ENCODE peak calls at places on chromosomes 1 and 21, in nine cellular contexts. E is CD8-positive, alpha-beta memory T cell; D is AG04450; M is esophagus squamous epithelium; P is right cardiac atrium; H is tibial artery; I is colonic mucosa; F is A549; J is adrenal gland. G is an unnamed sample.

GRCh38 chr21:46559291-46559983 is 45.4 kb downstream of the S100B start:
- DNase-seq in E (peak; percentile 71), D (no peak), M (no peak), P (no peak), H (no peak), I (no peak), F (no peak), J (peak; percentile 23), G (no peak)

GRCh38 chr1:84750110-84750509 is 59.8 kb upstream of the SSX2IP start:
- DNase-seq in E (no peak), D (no peak), M (no peak), P (no peak), H (no peak), I (no peak), F (no peak), J (no peak), G (no peak)

GRCh38 chr1:110063781-110064180 is 6.7 kb downstream of the ALX3 start:
- DNase-seq in E (no peak), D (no peak), M (no peak), P (no peak), H (no peak), I (no peak), F (no peak), J (no peak), G (no peak)

GRCh38 chr1:175673236-175674150 is 69.9 kb downstream of the TNR start:
- DNase-seq in E (no peak), D (no peak), M (no peak), P (no peak), H (no peak), I (no peak), F (no peak), J (no peak), G (no peak)

GRCh38 chr1:2258996-2259395 is 30.9 kb downstream of the SKI start:
- DNase-seq in E (peak; percentile 68), D (no peak), M (no peak), P (no peak), H (no peak), I (no peak), F (no peak), J (no peak), G (no peak)

GRCh38 chr1:10399487-10399917 is 638 bp downstream of the PGD start:
- DNase-seq in E (no peak), D (no peak), M (no peak), P (peak; percentile 28), H (peak; percentile 31), I (no peak), F (no peak), J (peak; percentile 51), G (no peak)

GRCh38 chr1:164641353-164641730 is 82.4 kb downstream of the PBX1 start:
- DNase-seq in E (no peak), D (no peak), M (no peak), P (no peak), H (peak; percentile 62), I (no peak), F (no peak), J (peak; percentile 84), G (no peak)

GRCh38 chr1:240499012-240499411 is 112.9 kb downstream of the GREM2 start:
- DNase-seq in E (no peak), D (no peak), M (no peak), P (no peak), H (no peak), I (no peak), F (no peak), J (no peak), G (no peak)

GRCh38 chr21:31213787-31214186 is 130.3 kb downstream of the TIAM1 start:
- DNase-seq in E (no peak), D (no peak), M (no peak), P (no peak), H (no peak), I (no peak), F (no peak), J (no peak), G (no peak)

GRCh38 chr1:244305776-244306341 is 145.8 kb downstream of the ADSS2 start:
- DNase-seq in E (no peak), D (no peak), M (no peak), P (no peak), H (no peak), I (no peak), F (no peak), J (peak; percentile 69), G (no peak)

GRCh38 chr21:38179504-38179900 is 77.3 kb upstream of the KCNJ15 start:
- DNase-seq in E (no peak), D (no peak), M (no peak), P (no peak), H (no peak), I (no peak), F (no peak), J (no peak), G (no peak)

GRCh38 chr1:246512635-246513034 is 5.6 kb upstream of the SMYD3 start:
- DNase-seq in E (no peak), D (no peak), M (no peak), P (no peak), H (no peak), I (no peak), F (no peak), J (no peak), G (no peak)

GRCh38 chr1:246513041-246513440 is 6.0 kb upstream of the SMYD3 start:
- DNase-seq in E (no peak), D (no peak), M (no peak), P (no peak), H (no peak), I (no peak), F (no peak), J (no peak), G (no peak)

GRCh38 chr1:246512230-246512629 is 5.2 kb upstream of the SMYD3 start:
- DNase-seq in E (no peak), D (no peak), M (no peak), P (no peak), H (no peak), I (no peak), F (no peak), J (no peak), G (no peak)

GRCh38 chr1:246515390-246516005 is 8.4 kb upstream of the SMYD3 start:
- DNase-seq in E (no peak), D (no peak), M (no peak), P (no peak), H (no peak), I (no peak), F (no peak), J (no peak), G (no peak)

DNA sequence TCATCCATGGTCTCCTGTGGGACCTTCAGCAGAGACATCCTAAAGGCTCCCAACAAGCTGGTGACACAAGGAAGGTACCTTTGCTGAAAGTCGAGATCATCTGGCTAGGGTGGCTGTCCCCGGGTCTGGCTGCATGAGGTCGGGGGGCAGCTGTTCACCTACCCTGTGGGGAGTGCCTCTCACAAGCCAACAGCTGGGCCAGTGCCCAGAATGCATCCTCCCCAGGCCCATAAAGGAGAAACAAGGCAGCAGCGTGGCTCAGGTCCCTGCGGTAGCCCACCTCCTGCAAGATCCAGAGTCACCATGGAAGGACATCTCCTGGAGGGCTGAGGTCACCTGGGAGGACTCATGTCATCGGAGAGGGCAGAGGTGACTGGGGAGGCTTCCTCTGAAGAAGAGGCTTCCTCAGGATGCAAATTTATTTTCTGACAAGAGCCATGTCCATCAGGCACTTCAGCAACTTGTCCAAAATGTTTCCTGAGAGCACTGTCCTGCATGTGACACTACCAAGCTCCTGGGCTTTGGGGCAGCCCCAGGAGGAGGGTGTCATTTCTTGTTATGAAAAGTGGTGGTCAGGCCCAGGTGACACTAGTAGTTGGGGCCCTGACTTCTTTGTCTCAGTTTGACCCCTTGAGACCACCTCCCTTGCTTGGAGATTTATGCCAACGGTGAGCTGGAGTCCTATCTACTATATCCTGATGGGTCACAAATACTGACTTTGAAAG is 6.7 kb upstream of the SMYD3 start:
- DNase-seq in E (no peak), D (no peak), M (no peak), P (no peak), H (no peak), I (no peak), F (no peak), J (no peak), G (no peak)
- H3K9me3 ChIP-seq in E (peaks cover 13% of the 10 kb centered on the region), D (peaks cover 65% of the 10 kb centered on the region), M (peaks cover 34% of the 10 kb centered on the region), P (no peaks in the 10 kb centered on the region), H (peaks cover 6% of the 10 kb centered on the region), I (no peaks in the 10 kb centered on the region), F (peaks cover 44% of the 10 kb centered on the region), J (no peaks in the 10 kb centered on the region), G (peaks cover 14% of the 10 kb centered on the region)

GRCh38 chr1:238950786-238951185 is 435.6 kb upstream of the CHRM3 start:
- DNase-seq in E (no peak), D (no peak), M (no peak), P (no peak), H (no peak), I (no peak), F (no peak), J (no peak), G (no peak)
- H3K9me3 ChIP-seq in E (no peaks in the 10 kb centered on the region), D (peaks cover 4% of the 10 kb centered on the region), M (no peaks in the 10 kb centered on the region), P (no peaks in the 10 kb centered on the region), H (no peaks in the 10 kb centered on the region), I (no peaks in the 10 kb centered on the region), F (no peaks in the 10 kb centered on the region), J (no peaks in the 10 kb centered on the region), G (no peaks in the 10 kb centered on the region)

GRCh38 chr1:222243902-222244301 is 304.0 kb downstream of the HHIPL2 start:
- DNase-seq in E (no peak), D (no peak), M (no peak), P (no peak), H (no peak), I (no peak), F (no peak), J (no peak), G (no peak)

GRCh38 chr1:222240536-222241181 is 307.2 kb downstream of the HHIPL2 start:
- DNase-seq in E (no peak), D (peak; percentile 59), M (no peak), P (no peak), H (no peak), I (no peak), F (no peak), J (peak; percentile 22), G (no peak)

GRCh38 chr1:222241410-222241809 is 306.5 kb downstream of the HHIPL2 start:
- DNase-seq in E (no peak), D (no peak), M (no peak), P (no peak), H (no peak), I (no peak), F (no peak), J (no peak), G (no peak)

GRCh38 chr1:222239130-222239529 is 308.8 kb downstream of the HHIPL2 start:
- DNase-seq in E (no peak), D (no peak), M (no peak), P (no peak), H (no peak), I (no peak), F (no peak), J (no peak), G (no peak)

GRCh38 chr1:222242492-222242891 is 305.4 kb downstream of the HHIPL2 start:
- DNase-seq in E (no peak), D (no peak), M (no peak), P (no peak), H (no peak), I (no peak), F (no peak), J (no peak), G (no peak)
- H3K9me3 ChIP-seq in E (no peaks in the 10 kb centered on the region), D (no peaks in the 10 kb centered on the region), M (no peaks in the 10 kb centered on the region), P (no peaks in the 10 kb centered on the region), H (no peaks in the 10 kb centered on the region), I (no peaks in the 10 kb centered on the region), F (no peaks in the 10 kb centered on the region), J (no peaks in the 10 kb centered on the region), G (no peaks in the 10 kb centered on the region)

DNA sequence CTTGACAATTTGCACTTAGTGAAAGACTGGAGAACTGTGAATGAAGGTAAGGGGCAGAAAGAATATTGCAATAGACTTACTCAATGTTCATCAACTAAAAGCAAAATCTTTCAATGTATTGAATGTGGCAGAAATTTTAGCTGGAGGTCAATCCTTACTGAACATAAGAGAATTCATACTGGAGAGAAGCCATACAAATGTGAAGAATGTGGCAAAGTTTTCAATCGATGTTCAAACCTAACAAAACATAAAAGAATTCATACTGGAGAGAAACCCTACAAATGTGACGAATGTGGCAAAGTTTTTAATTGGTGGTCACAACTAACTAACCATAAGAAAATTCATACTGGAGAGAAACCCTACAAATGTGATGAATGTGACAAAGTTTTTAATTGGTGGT is 80.7 kb downstream of the JMJD4 start:
- DNase-seq in E (no peak), D (no peak), M (no peak), P (no peak), H (no peak), I (no peak), F (no peak), J (no peak), G (no peak)
- H3K9me3 ChIP-seq in E (peaks cover 60% of the 10 kb centered on the region), D (peaks cover 17% of the 10 kb centered on the region), M (peaks cover 93% of the 10 kb centered on the region), P (peaks cover 11% of the 10 kb centered on the region), H (peaks cover 27% of the 10 kb centered on the region), I (peaks cover 23% of the 10 kb centered on the region), F (peaks cover 94% of the 10 kb centered on the region), J (peaks cover 18% of the 10 kb centered on the region), G (peaks cover 2% of the 10 kb centered on the region)

G was measured in BE2C.